ENCODE peak calls at places on chromosomes 4 and X, in nine cellular contexts. B is HS-27A, O is sigmoid colon, K is stomach, X is heart left ventricle, Q is T-helper 2 cell, A is iris pigment epithelial cell, R is endothelial cell, F is small intestine. V is an unnamed sample.

GRCh38 chr4:136558940-136559494 is 973.3 kb downstream of the PCDH18 start:
- DNase-seq in B (no peak), O (no peak), K (no peak), X (no peak), Q (no peak), A (no peak), R (no peak), F (no peak), V (no peak)

GRCh38 chr4:153798436-153798835 is 9.6 kb upstream of the SFRP2 start:
- DNase-seq in B (no peak), O (no peak), K (no peak), X (no peak), Q (no peak), A (no peak), R (no peak), F (no peak), V (no peak)

GRCh38 chr4:52483186-52483585 is 175.9 kb downstream of the USP46 start:
- DNase-seq in B (no peak), O (no peak), K (no peak), X (no peak), Q (no peak), A (no peak), R (no peak), F (no peak), V (no peak)

GRCh38 chr4:30948653-30949052 is 228.5 kb downstream of the PCDH7 start:
- DNase-seq in B (no peak), O (no peak), K (no peak), X (no peak), Q (no peak), A (peak; percentile 78), R (no peak), F (no peak), V (no peak)

GRCh38 chrX:20139966-20140365 is 1.7 kb downstream of the EIF1AX start:
- DNase-seq in B (no peak), O (no peak), K (no peak), X (no peak), Q (no peak), A (peak; percentile 31), R (no peak), F (no peak), V (no peak)

GRCh38 chr4:146522862-146523205 is 1.1 kb upstream of the SLC10A7 start:
- DNase-seq in B (no peak), O (no peak), K (no peak), X (no peak), Q (no peak), A (peak; percentile 8), R (no peak), F (peak; percentile 25), V (no peak)

GRCh38 chr4:11904991-11905760 is 476.5 kb upstream of the HS3ST1 start:
- DNase-seq in B (no peak), O (no peak), K (no peak), X (peak; percentile 20), Q (no peak), A (no peak), R (no peak), F (no peak), V (no peak)

GRCh38 chr4:77145806-77146425 is 11.1 kb upstream of the CCNG2 start:
- DNase-seq in B (no peak), O (no peak), K (no peak), X (no peak), Q (no peak), A (no peak), R (no peak), F (no peak), V (no peak)

GRCh38 chr4:75545526-75545925 is 10.3 kb upstream of the ODAPH start:
- DNase-seq in B (no peak), O (no peak), K (no peak), X (no peak), Q (no peak), A (peak; percentile 63), R (no peak), F (no peak), V (no peak)

GRCh38 chr4:36904823-36905222 is 339.7 kb upstream of the NWD2 start:
- DNase-seq in B (no peak), O (no peak), K (no peak), X (no peak), Q (no peak), A (no peak), R (no peak), F (no peak), V (no peak)

GRCh38 chr4:132333723-132334045 is 815.4 kb upstream of the PCDH10 start:
- DNase-seq in B (peak; percentile 36), O (no peak), K (no peak), X (no peak), Q (no peak), A (peak; percentile 80), R (no peak), F (no peak), V (no peak)

GRCh38 chr4:2852481-2852881 is 8.8 kb downstream of the ADD1 start:
- DNase-seq in B (no peak), O (no peak), K (no peak), X (peak; percentile 73), Q (no peak), A (no peak), R (no peak), F (peak; percentile 58), V (no peak)

GRCh38 chrX:24838624-24839023 is 144.9 kb downstream of the POLA1 start:
- DNase-seq in B (no peak), O (no peak), K (no peak), X (no peak), Q (no peak), A (peak; percentile 47), R (peak; percentile 3), F (peak; percentile 36), V (no peak)

GRCh38 chr4:10578027-10578426 is 106.5 kb downstream of the CLNK start:
- DNase-seq in B (no peak), O (no peak), K (no peak), X (no peak), Q (no peak), A (no peak), R (no peak), F (no peak), V (no peak)

GRCh38 chr4:5712517-5712916 is 1.5 kb downstream of the EVC start:
- DNase-seq in B (no peak), O (no peak), K (no peak), X (no peak), Q (no peak), A (peak; percentile 96), R (no peak), F (no peak), V (no peak)

GRCh38 chr4:46656071-46656470 is 253.0 kb downstream of the COX7B2 start:
- DNase-seq in B (no peak), O (no peak), K (no peak), X (no peak), Q (no peak), A (no peak), R (no peak), F (peak; percentile 95), V (no peak)

GRCh38 chr4:184444215-184444952 is 30.0 kb downstream of the IRF2 start:
- DNase-seq in B (no peak), O (no peak), K (no peak), X (no peak), Q (no peak), A (peak; percentile 36), R (no peak), F (no peak), V (no peak)

GRCh38 chr4:85595796-85596559 is 121.0 kb downstream of the ARHGAP24 start:
- DNase-seq in B (no peak), O (no peak), K (no peak), X (no peak), Q (no peak), A (no peak), R (no peak), F (no peak), V (no peak)

GRCh38 chrX:125680366-125680765 is 360.7 kb downstream of the TEX13C start:
- DNase-seq in B (no peak), O (no peak), K (no peak), X (no peak), Q (no peak), A (no peak), R (no peak), F (no peak), V (no peak)

GRCh38 chr4:115145393-115146160 is 32.2 kb upstream of the NDST4 start:
- DNase-seq in B (no peak), O (no peak), K (peak; percentile 33), X (no peak), Q (no peak), A (no peak), R (no peak), F (peak; percentile 90), V (no peak)

GRCh38 chrX:118226060-118226428 is 109.4 kb upstream of the KLHL13 start:
- DNase-seq in B (peak; percentile 3), O (no peak), K (no peak), X (no peak), Q (no peak), A (no peak), R (no peak), F (peak; percentile 40), V (no peak)

GRCh38 chr4:2350982-2351381 is 67.5 kb downstream of the ZFYVE28 start:
- DNase-seq in B (no peak), O (peak; percentile 30), K (no peak), X (no peak), Q (no peak), A (no peak), R (no peak), F (no peak), V (no peak)

GRCh38 chr4:71732706-71733105 is 51.2 kb downstream of the GC start:
- DNase-seq in B (no peak), O (no peak), K (no peak), X (no peak), Q (no peak), A (peak; percentile 52), R (no peak), F (peak; percentile 45), V (no peak)

GRCh38 chr4:150001815-150002214 is 76.4 kb upstream of the DCLK2 start:
- DNase-seq in B (peak; percentile 45), O (no peak), K (no peak), X (no peak), Q (no peak), A (peak; percentile 65), R (no peak), F (no peak), V (no peak)

GRCh38 chr4:63296773-63297172 is 1112.5 kb downstream of the TECRL start:
- DNase-seq in B (no peak), O (no peak), K (no peak), X (no peak), Q (no peak), A (no peak), R (no peak), F (no peak), V (no peak)

GRCh38 chrX:84453351-84454246 is 48.7 kb downstream of the HDX start:
- DNase-seq in B (no peak), O (no peak), K (no peak), X (peak; percentile 24), Q (no peak), A (no peak), R (no peak), F (no peak), V (no peak)

GRCh38 chr4:157664726-157665125 is 444.2 kb downstream of the GRIA2 start:
- DNase-seq in B (peak; percentile 41), O (no peak), K (no peak), X (no peak), Q (no peak), A (peak; percentile 51), R (no peak), F (no peak), V (no peak)

GRCh38 chr4:56038763-56039162 is 90.0 kb downstream of the CEP135 start:
- DNase-seq in B (no peak), O (no peak), K (no peak), X (no peak), Q (no peak), A (no peak), R (no peak), F (no peak), V (no peak)

GRCh38 chr4:45578874-45579273 is 545.0 kb downstream of the GABRG1 start:
- DNase-seq in B (no peak), O (no peak), K (no peak), X (no peak), Q (no peak), A (no peak), R (no peak), F (no peak), V (no peak)

GRCh38 chr4:138226351-138226750 is 15.8 kb downstream of the SLC7A11 start:
- DNase-seq in B (no peak), O (no peak), K (no peak), X (no peak), Q (no peak), A (no peak), R (no peak), F (no peak), V (no peak)

GRCh38 chr4:15920723-15921591 is 17.6 kb downstream of the FGFBP1 start:
- DNase-seq in B (peak; percentile 92), O (no peak), K (peak; percentile 81), X (peak; percentile 34), Q (no peak), A (peak; percentile 98), R (no peak), F (peak; percentile 82), V (peak; percentile 83)

V was measured in thoracic aorta.